ENCODE peak calls at places on chromosomes 11 and 22, in eight cellular contexts. T is GM23338; Z is heart right ventricle; G is Peyer's patch; I is CD4-positive, alpha-beta memory T cell; L is upper lobe of right lung; W is esophagus squamous epithelium; A is neuronal stem cell. N is an unnamed sample. For H3K4me1, the result is how much of the 10 kb centered on the place peaks cover.

GRCh38 chr11:28730336-28730735 is 622.1 kb downstream of the METTL15 start:
- DNase-seq in G (no peak), T (no peak), Z (no peak), L (no peak), W (no peak), I (no peak), A (no peak), N (no peak)

GRCh38 chr11:131692961-131693360 is 322.5 kb downstream of the NTM start:
- DNase-seq in T (no peak), L (no peak), I (no peak), Z (no peak), G (no peak), W (no peak), A (no peak), N (no peak)

GRCh38 chr11:106763516-106763915 is 254.8 kb downstream of the GUCY1A2 start:
- DNase-seq in T (no peak), Z (no peak), W (no peak), G (no peak), I (no peak), A (no peak), L (no peak), N (no peak)

GRCh38 chr11:45468265-45468856 is 182.2 kb upstream of the SYT13 start:
- DNase-seq in G (no peak), I (no peak), Z (no peak), L (no peak), T (peak), A (no peak), W (no peak), N (peak)

GRCh38 chr11:3188496-3189192 is 23.5 kb upstream of the OSBPL5 start:
- DNase-seq in A (no peak), G (no peak), I (no peak), Z (no peak), L (no peak), T (no peak), W (no peak), N (no peak)

GRCh38 chr22:29346659-29347058 is 31.2 kb upstream of the RASL10A start:
- DNase-seq in G (no peak), T (no peak), I (no peak), W (no peak), A (no peak), Z (no peak), L (no peak), N (no peak)

GRCh38 chr11:115580927-115581680 is 76.9 kb upstream of the CADM1 start:
- DNase-seq in A (no peak), G (no peak), W (no peak), T (no peak), I (no peak), L (no peak), Z (peak), N (peak)

GRCh38 chr22:20422271-20422958 is 15.2 kb downstream of the SCARF2 start:
- DNase-seq in I (no peak), Z (no peak), W (no peak), G (no peak), A (no peak), T (no peak), L (peak), N (peak)

GRCh38 chr11:58179648-58180047 is 9.2 kb upstream of the OR9Q2 start:
- DNase-seq in Z (no peak), W (no peak), I (no peak), G (no peak), T (no peak), A (no peak), L (no peak), N (peak)

GRCh38 chr11:110897035-110897434 is 184.8 kb upstream of the ARHGAP20 start:
- DNase-seq in Z (no peak), T (no peak), L (no peak), G (no peak), I (no peak), W (no peak), A (no peak), N (no peak)

GRCh38 chr11:69144719-69145365 is 10.9 kb upstream of the SMIM38 start:
- DNase-seq in L (no peak), I (no peak), W (no peak), T (no peak), G (no peak), Z (no peak), A (no peak), N (no peak)

GRCh38 chr22:42951093-42951710 is 63.7 kb downstream of the PACSIN2 start:
- DNase-seq in L (no peak), G (no peak), Z (no peak), I (no peak), A (no peak), T (no peak), W (no peak), N (no peak)
- H3K4me1 ChIP-seq in L (under half), G (under half), Z (half or more), I (under half), A (under half), T (under half), W (half or more), N (under half)

DNA sequence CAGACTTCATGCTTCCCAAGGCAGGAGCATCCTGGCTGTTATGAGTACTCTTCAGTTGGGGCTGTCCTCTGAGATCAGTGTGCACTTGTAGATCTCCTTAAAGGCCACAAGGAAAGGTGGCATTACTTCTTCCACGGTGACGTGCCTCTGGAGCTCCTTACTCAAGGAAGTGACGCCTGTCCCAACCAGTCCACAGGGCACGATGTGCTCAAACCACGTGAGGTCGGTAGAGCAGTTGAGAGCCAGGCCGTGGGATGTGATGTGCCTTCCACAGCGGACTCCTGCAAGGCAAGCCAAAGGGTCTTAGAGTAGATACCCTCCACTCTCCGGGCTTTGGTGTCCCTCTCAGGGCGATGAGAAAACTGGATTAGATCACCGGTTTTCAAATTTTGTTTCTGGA is 1.4 kb downstream of the LIPT2 start:
- DNase-seq in L (no peak), Z (no peak), I (no peak), A (no peak), T (peak), W (no peak), G (no peak), N (no peak)
- H3K27ac ChIP-seq in L (no peak), Z (no peak), I (no peak), A (peak), T (peak), W (no peak), G (no peak), N (no peak)

GRCh38 chr11:20156876-20157613 is 3.2 kb downstream of the DBX1 start:
- DNase-seq in W (no peak), T (peak), Z (no peak), G (peak), I (peak), A (peak), L (no peak), N (no peak)

GRCh38 chr11:20155683-20156279 is 4.5 kb downstream of the DBX1 start:
- DNase-seq in I (no peak), L (no peak), G (no peak), A (no peak), Z (no peak), T (peak), W (no peak), N (no peak)

GRCh38 chr11:20156280-20156875 is 3.9 kb downstream of the DBX1 start:
- DNase-seq in L (no peak), A (no peak), G (peak), W (no peak), Z (no peak), T (peak), I (peak), N (no peak)

GRCh38 chr11:20157768-20158167 is 2.5 kb downstream of the DBX1 start:
- DNase-seq in A (peak), T (peak), Z (no peak), W (no peak), L (no peak), I (no peak), G (no peak), N (no peak)

DNA sequence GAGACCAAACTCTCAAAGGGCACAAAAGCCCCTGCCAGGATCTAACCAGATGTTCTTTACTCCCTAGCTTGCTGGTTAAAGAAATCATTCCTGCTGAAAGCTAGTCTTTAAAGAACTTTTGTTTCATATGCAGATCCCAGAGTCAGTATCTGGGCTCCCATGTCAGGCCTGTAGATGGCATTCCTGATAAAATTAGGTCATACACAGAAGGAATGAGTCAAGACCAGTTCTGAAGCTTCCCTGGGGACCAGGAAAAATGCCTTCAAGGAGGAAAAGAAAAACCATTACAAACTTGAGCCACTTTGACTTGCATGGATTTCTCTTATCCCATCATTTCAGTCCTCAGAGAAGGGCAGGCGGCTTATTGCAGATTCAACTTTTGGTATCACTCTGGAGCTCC is 5.9 kb downstream of the DBX1 start:
- DNase-seq in I (no peak), L (no peak), A (no peak), W (no peak), Z (no peak), G (no peak), T (peak), N (no peak)
- H3K4me1 ChIP-seq in I (under half), L (under half), A (under half), W (under half), Z (under half), G (under half), T (under half), N (under half)

GRCh38 chr11:119223856-119224255 is 17.7 kb downstream of the CBL start:
- DNase-seq in G (no peak), I (no peak), T (no peak), A (no peak), W (no peak), Z (no peak), L (no peak), N (no peak)

GRCh38 chr11:119218141-119218878 is 12.2 kb downstream of the CBL start:
- DNase-seq in W (no peak), I (no peak), T (no peak), A (no peak), Z (no peak), L (no peak), G (no peak), N (no peak)

GRCh38 chr11:119222891-119223290 is 16.8 kb downstream of the CBL start:
- DNase-seq in T (no peak), Z (no peak), L (no peak), I (no peak), G (no peak), W (no peak), A (no peak), N (no peak)

DNA sequence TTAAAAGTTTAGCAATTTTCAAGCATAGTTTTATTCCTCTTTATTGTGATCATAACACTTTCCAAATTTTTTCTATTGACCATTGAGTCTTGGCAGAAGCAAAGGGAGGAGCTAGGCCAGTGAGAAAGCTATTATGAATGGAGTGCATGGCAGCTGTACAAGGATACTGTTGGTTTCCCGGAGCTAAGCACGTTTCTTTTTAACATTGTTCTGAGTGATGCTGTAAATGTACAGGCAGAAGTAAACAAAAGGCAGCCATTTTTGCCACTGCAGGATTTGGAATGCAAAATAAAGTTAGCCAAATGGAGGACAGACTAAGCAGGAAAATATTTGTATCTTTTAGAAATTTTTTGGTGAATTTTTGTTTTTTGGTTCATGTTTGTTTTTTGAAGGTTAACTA is 16.2 kb downstream of the CBL start:
- DNase-seq in I (no peak), G (no peak), T (no peak), L (no peak), Z (no peak), A (no peak), W (no peak), N (no peak)
- H3K27ac ChIP-seq in I (no peak), G (no peak), T (no peak), L (no peak), Z (peak), A (no peak), W (no peak), N (no peak)

DNA sequence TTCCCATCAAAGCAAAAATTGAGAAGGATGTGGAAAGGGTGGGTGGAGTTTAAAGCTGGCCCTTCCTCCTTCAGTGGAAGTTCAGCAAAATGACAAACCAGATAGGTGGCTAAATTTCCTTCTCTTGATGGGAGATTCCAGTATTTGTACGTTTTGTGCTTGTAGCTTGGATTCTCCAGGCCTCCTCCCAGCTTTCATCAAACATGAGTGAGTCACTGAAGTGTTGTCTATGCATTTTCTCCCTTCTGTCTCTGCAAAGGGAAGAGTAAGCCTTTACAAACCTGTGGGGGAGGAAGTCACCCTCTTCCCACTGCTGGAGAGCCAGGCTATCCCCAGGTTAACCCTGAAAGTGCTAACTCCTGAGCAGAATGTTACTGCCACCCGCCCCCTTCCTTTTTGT is 6.4 kb downstream of the MARK2 start:
- DNase-seq in W (no peak), A (no peak), I (no peak), L (no peak), T (no peak), G (no peak), Z (no peak), N (no peak)
- H3K4me1 ChIP-seq in W (half or more), A (under half), I (half or more), L (half or more), T (half or more), G (under half), Z (half or more), N (under half)

N was measured in kidney.